ENCODE peak calls at places on chromosomes 13 and 19, in five cellular contexts. V is K562, T is HCT116, D is SK-N-SH, G is Panc1. I is an unnamed sample.

GRCh38 chr19:13005861-13006370 is 10.6 kb downstream of the NFIX start:
- DNase-seq in V (no peak), T (no peak), D (peak), G (no peak), I (no peak)

GRCh38 chr19:15170345-15170744 is 30.4 kb downstream of the NOTCH3 start:
- DNase-seq in V (peak), T (no peak), D (no peak), G (no peak), I (no peak)

GRCh38 chr19:6632002-6632621 is 37.8 kb downstream of the TNFSF14 start:
- DNase-seq in V (peak), T (peak), D (peak), G (no peak), I (peak)

GRCh38 chr13:19664481-19665230 is 31.2 kb downstream of the MPHOSPH8 start:
- DNase-seq in V (no peak), T (no peak), D (no peak), G (no peak), I (peak)

GRCh38 chr19:4970558-4971423 is 1.9 kb downstream of the KDM4B start:
- DNase-seq in V (peak), T (no peak), D (peak), G (peak), I (peak)

GRCh38 chr13:46614582-46614981 is 61.6 kb downstream of the LRCH1 start:
- DNase-seq in V (no peak), T (no peak), D (no peak), G (no peak), I (no peak)

GRCh38 chr19:11361037-11361770 is 6.0 kb downstream of the PLPPR2 start:
- DNase-seq in V (peak), T (no peak), D (peak), G (no peak), I (no peak)

GRCh38 chr19:9161427-9161826 is 17.4 kb upstream of the OR7D2 start:
- DNase-seq in V (no peak), T (no peak), D (no peak), G (no peak), I (no peak)

GRCh38 chr13:19158006-19158405 is 23.6 kb downstream of the TUBA3C start:
- DNase-seq in V (no peak), T (no peak), D (no peak), G (no peak), I (no peak)

GRCh38 chr13:35771898-35772297 is 295.4 kb upstream of the MAB21L1 start:
- DNase-seq in V (no peak), T (no peak), D (no peak), G (no peak), I (no peak)

GRCh38 chr13:99125335-99125915 is 75.2 kb upstream of the UBAC2 start:
- DNase-seq in V (no peak), T (no peak), D (no peak), G (no peak), I (no peak)

GRCh38 chr13:110319774-110320509 is 12.9 kb downstream of the COL4A2 start:
- DNase-seq in V (no peak), T (peak), D (no peak), G (no peak), I (no peak)

GRCh38 chr13:24073657-24074056 is 86.9 kb upstream of the SPATA13 start:
- DNase-seq in V (no peak), T (no peak), D (no peak), G (no peak), I (no peak)

GRCh38 chr19:28429356-28429755 is 783.6 kb downstream of the UQCRFS1 start:
- DNase-seq in V (no peak), T (no peak), D (no peak), G (no peak), I (no peak)

GRCh38 chr13:68019901-68020300 is 789.8 kb upstream of the PCDH9 start:
- DNase-seq in V (no peak), T (no peak), D (no peak), G (no peak), I (no peak)

GRCh38 chr13:90445179-90445578 is 902.3 kb upstream of the MIR17HG start:
- DNase-seq in V (no peak), T (peak), D (no peak), G (no peak), I (no peak)

GRCh38 chr19:11293468-11294389 is 2.2 kb upstream of the TSPAN16 start:
- DNase-seq in V (peak), T (peak), D (peak), G (peak), I (peak)

GRCh38 chr13:90565985-90566713 is 781.3 kb upstream of the MIR17HG start:
- DNase-seq in V (no peak), T (no peak), D (no peak), G (no peak), I (no peak)

GRCh38 chr13:105952233-105952767 is 583.2 kb downstream of the EFNB2 start:
- DNase-seq in V (no peak), T (no peak), D (no peak), G (no peak), I (peak)

GRCh38 chr19:38692458-38693379 is 45.3 kb downstream of the ACTN4 start:
- DNase-seq in V (no peak), T (no peak), D (peak), G (no peak), I (no peak)

GRCh38 chr13:31765441-31765840 is 26.1 kb downstream of the RXFP2 start:
- DNase-seq in V (no peak), T (no peak), D (no peak), G (no peak), I (no peak)

GRCh38 chr13:33245505-33245904 is 40.0 kb downstream of the STARD13 start:
- DNase-seq in V (no peak), T (no peak), D (peak), G (no peak), I (no peak)

GRCh38 chr13:97298816-97299215 is 76.7 kb downstream of the MBNL2 start:
- DNase-seq in V (no peak), T (no peak), D (no peak), G (no peak), I (no peak)

GRCh38 chr19:40400521-40400920 is 10.5 kb upstream of the HIPK4 start:
- DNase-seq in V (no peak), T (no peak), D (no peak), G (no peak), I (no peak)

GRCh38 chr13:67281476-67281875 is 51.3 kb upstream of the PCDH9 start:
- DNase-seq in V (no peak), T (no peak), D (no peak), G (no peak), I (no peak)

GRCh38 chr13:73040968-73041580 is 17.7 kb upstream of the KLF5 start:
- DNase-seq in V (peak), T (no peak), D (no peak), G (no peak), I (peak)
- TF ChIP-seq POLR2AphosphoS5 in V (no peak), T (no peak), D (no peak), G (no peak), I (no peak)

GRCh38 chr19:1690570-1691307 is 38.3 kb upstream of the TCF3 start:
- DNase-seq in V (peak), T (no peak), D (peak), G (no peak), I (peak)
- TF ChIP-seq REST in V (no peak), T (no peak), D (no peak), G (no peak), I (no peak)

GRCh38 chr19:50181121-50181520 is 18.0 kb upstream of the IZUMO2 start:
- DNase-seq in V (no peak), T (no peak), D (no peak), G (no peak), I (no peak)

GRCh38 chr19:50178859-50179537 is 15.9 kb upstream of the IZUMO2 start:
- DNase-seq in V (no peak), T (no peak), D (no peak), G (no peak), I (no peak)

GRCh38 chr19:50174100-50174793 is 11.2 kb upstream of the IZUMO2 start:
- DNase-seq in V (no peak), T (no peak), D (no peak), G (no peak), I (no peak)

GRCh38 chr19:50175924-50176323 is 12.8 kb upstream of the IZUMO2 start:
- DNase-seq in V (no peak), T (no peak), D (no peak), G (no peak), I (no peak)

GRCh38 chr19:50178320-50178719 is 15.2 kb upstream of the IZUMO2 start:
- DNase-seq in V (no peak), T (no peak), D (no peak), G (no peak), I (no peak)
- TF ChIP-seq POLR2AphosphoS5 in V (no peak), T (no peak), D (no peak), G (no peak), I (no peak)

GRCh38 chr13:49046002-49046401 is 70.3 kb downstream of the FNDC3A start:
- DNase-seq in V (no peak), T (no peak), D (no peak), G (no peak), I (no peak)

GRCh38 chr13:49042476-49042875 is 66.8 kb downstream of the FNDC3A start:
- DNase-seq in V (no peak), T (no peak), D (no peak), G (no peak), I (no peak)

GRCh38 chr13:49044008-49044407 is 68.3 kb downstream of the FNDC3A start:
- DNase-seq in V (no peak), T (no peak), D (no peak), G (no peak), I (no peak)

GRCh38 chr13:49046534-49046933 is 70.8 kb downstream of the FNDC3A start:
- DNase-seq in V (no peak), T (no peak), D (no peak), G (no peak), I (no peak)

GRCh38 chr13:49044849-49045248 is 69.1 kb downstream of the FNDC3A start:
- DNase-seq in V (no peak), T (no peak), D (no peak), G (no peak), I (no peak)
- TF ChIP-seq REST in V (no peak), T (no peak), D (no peak), G (no peak), I (no peak)

GRCh38 chr13:44125943-44126469 is 246.3 kb downstream of the LACC1 start:
- DNase-seq in V (no peak), T (no peak), D (no peak), G (no peak), I (no peak)
- TF ChIP-seq POLR2AphosphoS5 in V (no peak), T (no peak), D (no peak), G (no peak), I (no peak)

GRCh38 chr19:54426291-54426918 is 11.1 kb downstream of the TTYH1 start:
- DNase-seq in V (no peak), T (no peak), D (no peak), G (no peak), I (no peak)
- TF ChIP-seq REST in V (no peak), T (no peak), D (no peak), G (no peak), I (no peak)

DNA sequence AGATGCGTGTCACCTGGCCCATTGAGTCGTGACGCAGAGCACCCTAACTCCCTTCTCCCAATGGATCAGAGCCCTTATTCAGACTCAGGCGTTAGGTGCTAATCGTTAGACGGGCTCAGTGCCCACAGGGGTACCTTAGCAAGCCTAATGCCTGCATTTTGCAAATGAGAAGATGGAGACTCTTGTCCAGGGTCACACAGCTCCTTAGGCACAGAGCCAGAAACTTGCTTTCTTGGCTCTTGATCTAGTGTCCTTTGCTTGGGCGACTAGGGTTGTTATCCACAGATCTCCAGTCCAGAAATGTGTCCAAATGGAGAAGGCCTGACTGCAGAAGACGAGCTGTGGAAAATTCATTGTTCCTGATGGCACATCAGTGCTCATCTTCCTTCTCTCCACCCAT is 85.1 kb downstream of the C13orf42 start:
- DNase-seq in V (no peak), T (no peak), D (no peak), G (no peak), I (no peak)
- TF ChIP-seq POLR2AphosphoS5 in V (no peak), T (no peak), D (no peak), G (no peak), I (no peak)

DNA sequence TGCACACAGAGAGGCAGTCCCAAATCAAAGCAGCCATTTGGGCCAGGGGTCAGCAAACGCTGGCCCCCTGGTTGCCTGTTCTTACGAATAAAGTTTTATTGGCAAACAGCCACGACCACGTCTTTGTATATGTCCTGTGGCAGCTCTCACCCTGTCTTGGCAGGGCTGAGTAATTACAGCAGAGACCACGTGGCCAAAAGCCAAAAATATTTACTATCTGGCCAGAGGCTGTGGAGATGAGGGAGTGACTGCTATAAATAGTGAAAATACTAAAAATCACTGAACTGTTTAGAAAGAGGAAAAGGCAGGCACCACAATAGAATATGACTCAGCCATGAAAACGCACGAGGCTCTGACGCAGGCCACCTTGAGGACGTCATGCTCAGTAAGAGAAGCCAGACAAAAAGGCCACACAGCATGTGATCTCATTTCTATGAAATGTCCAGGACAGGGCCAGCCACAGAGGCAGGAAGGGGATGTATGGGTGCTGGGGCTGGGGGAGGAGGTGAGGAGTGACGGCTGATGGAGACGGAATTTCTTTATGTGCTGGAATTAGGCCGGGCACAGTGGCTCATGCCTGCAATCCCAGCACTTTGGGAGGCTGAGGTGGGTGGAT is 29.4 kb downstream of the SMIM24 start:
- DNase-seq in V (peak), T (no peak), D (no peak), G (peak), I (no peak)
- TF ChIP-seq REST in V (no peak), T (no peak), D (no peak), G (no peak), I (no peak)

GRCh38 chr19:49684251-49684982 is 5.0 kb upstream of the ADM5 start:
- DNase-seq in V (peak), T (no peak), D (peak), G (no peak), I (peak)

GRCh38 chr19:49684983-49685553 is 4.3 kb upstream of the ADM5 start:
- DNase-seq in V (no peak), T (no peak), D (no peak), G (no peak), I (no peak)

GRCh38 chr19:49687150-49687549 is 2.2 kb upstream of the ADM5 start:
- DNase-seq in V (no peak), T (no peak), D (no peak), G (no peak), I (no peak)

GRCh38 chr19:49686503-49687088 is 2.8 kb upstream of the ADM5 start:
- DNase-seq in V (no peak), T (no peak), D (no peak), G (no peak), I (no peak)

GRCh38 chr19:49685845-49686332 is 3.5 kb upstream of the ADM5 start:
- DNase-seq in V (no peak), T (no peak), D (no peak), G (no peak), I (no peak)
- TF ChIP-seq POLR2AphosphoS5 in V (no peak), T (no peak), D (no peak), G (no peak), I (peak)

GRCh38 chr13:60755380-60756163 is 358.6 kb downstream of the TDRD3 start:
- DNase-seq in V (no peak), T (no peak), D (no peak), G (no peak), I (no peak)

GRCh38 chr13:60754211-60754610 is 357.2 kb downstream of the TDRD3 start:
- DNase-seq in V (no peak), T (no peak), D (no peak), G (no peak), I (no peak)

GRCh38 chr13:60756306-60756705 is 359.3 kb downstream of the TDRD3 start:
- DNase-seq in V (no peak), T (no peak), D (no peak), G (no peak), I (no peak)

GRCh38 chr13:60754691-60755090 is 357.7 kb downstream of the TDRD3 start:
- DNase-seq in V (no peak), T (no peak), D (no peak), G (no peak), I (no peak)

DNA sequence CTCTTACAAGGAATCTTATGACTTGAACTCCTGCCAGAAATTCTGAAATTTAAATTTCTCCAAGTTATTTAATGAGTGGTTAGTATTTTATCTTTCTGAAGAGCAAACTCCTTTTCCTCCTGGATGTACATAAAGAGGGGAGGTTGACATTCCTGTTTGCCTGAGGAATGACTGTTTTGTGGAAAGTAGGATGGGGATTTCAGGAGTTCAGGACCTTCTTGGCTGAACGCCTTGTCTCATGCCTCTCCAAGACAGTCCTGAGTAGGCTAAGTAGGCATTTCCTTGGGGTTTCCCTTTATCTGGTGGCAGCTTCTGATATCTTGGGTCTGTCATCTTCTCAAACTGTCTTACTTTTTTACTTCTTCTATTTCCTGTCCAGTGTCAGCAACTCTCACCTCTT is 356.6 kb downstream of the TDRD3 start:
- DNase-seq in V (no peak), T (no peak), D (no peak), G (no peak), I (no peak)
- TF ChIP-seq REST in V (no peak), T (no peak), D (no peak), G (no peak), I (no peak)

I was measured in HL-60.